ENCODE peak calls at places on chromosomes 13 and 19, in five cellular contexts. One of them, this sample, is unnamed.
A peak's percentile ranks its signal among the peaks of the same experiment; 100 is the strongest.

GRCh38 chr13:101691326-101691725 is 238.9 kb downstream of the ITGBL1 start:
- DNase-seq in adrenal gland: no peak
- DNase-seq in uterus: no peak
- DNase-seq in vagina: no peak
- DNase-seq in stomach: no peak
- DNase-seq in this sample: no peak

GRCh38 chr19:47805313-47805712 is 962 bp upstream of the TPRX1 start:
- DNase-seq in adrenal gland: no peak
- DNase-seq in vagina: no peak
- DNase-seq in stomach: no peak
- DNase-seq in uterus: no peak
- DNase-seq in this sample: no peak

GRCh38 chr13:77384999-77385398 is 58.1 kb upstream of the MYCBP2 start:
- DNase-seq in vagina: no peak
- DNase-seq in uterus: no peak
- DNase-seq in stomach: no peak
- DNase-seq in adrenal gland: no peak
- DNase-seq in this sample: no peak

GRCh38 chr19:29841559-29842367 is 30.0 kb downstream of the CCNE1 start:
- DNase-seq in stomach: no peak
- DNase-seq in uterus: no peak
- DNase-seq in vagina: no peak
- DNase-seq in adrenal gland: no peak
- DNase-seq in this sample: no peak

GRCh38 chr13:95355491-95355890 is 54.2 kb upstream of the ABCC4 start:
- DNase-seq in vagina: no peak
- DNase-seq in uterus: no peak
- DNase-seq in adrenal gland: no peak
- DNase-seq in stomach: no peak
- DNase-seq in this sample: no peak

GRCh38 chr19:45815501-45816216 is 551 bp upstream of the RSPH6A start:
- DNase-seq in uterus: no peak
- DNase-seq in adrenal gland: no peak
- DNase-seq in stomach: no peak
- DNase-seq in vagina: no peak
- DNase-seq in this sample: no peak

GRCh38 chr19:38684078-38684861 is 36.8 kb downstream of the ACTN4 start:
- DNase-seq in stomach: peak; percentile 64
- DNase-seq in adrenal gland: peak; percentile 75
- DNase-seq in uterus: peak; percentile 88
- DNase-seq in vagina: no peak
- DNase-seq in this sample: peak; percentile 91

GRCh38 chr13:52348081-52348480 is 57.9 kb downstream of the THSD1 start:
- DNase-seq in stomach: no peak
- DNase-seq in adrenal gland: no peak
- DNase-seq in uterus: no peak
- DNase-seq in vagina: no peak
- DNase-seq in this sample: no peak

GRCh38 chr13:99376132-99376531 is 68.9 kb upstream of the GPR183 start:
- DNase-seq in stomach: no peak
- DNase-seq in adrenal gland: no peak
- DNase-seq in vagina: peak; percentile 94
- DNase-seq in uterus: no peak
- DNase-seq in this sample: peak; percentile 88

GRCh38 chr19:1237754-1238372 is at the start of gene CBARP:
- DNase-seq in uterus: peak; percentile 44
- DNase-seq in stomach: no peak
- DNase-seq in adrenal gland: peak; percentile 67
- DNase-seq in vagina: no peak
- DNase-seq in this sample: no peak

GRCh38 chr13:98436379-98436909 is 140.5 kb downstream of the STK24 start:
- DNase-seq in adrenal gland: no peak
- DNase-seq in vagina: no peak
- DNase-seq in uterus: no peak
- DNase-seq in stomach: no peak
- DNase-seq in this sample: no peak

GRCh38 chr13:71866173-71867091 is 572 bp downstream of the DACH1 start:
- DNase-seq in vagina: no peak
- DNase-seq in stomach: peak; percentile 31
- DNase-seq in adrenal gland: peak; percentile 34
- DNase-seq in uterus: peak; percentile 12
- DNase-seq in this sample: peak; percentile 74

GRCh38 chr13:20190481-20191310 is 2.0 kb downstream of the GJB2 start:
- DNase-seq in adrenal gland: no peak
- DNase-seq in uterus: no peak
- DNase-seq in stomach: no peak
- DNase-seq in vagina: no peak
- DNase-seq in this sample: no peak

GRCh38 chr19:38888876-38889275 is 10.5 kb downstream of the SIRT2 start:
- DNase-seq in adrenal gland: no peak
- DNase-seq in vagina: no peak
- DNase-seq in uterus: no peak
- DNase-seq in stomach: no peak
- DNase-seq in this sample: no peak

GRCh38 chr13:48600374-48601364 is 53.1 kb upstream of the CYSLTR2 start:
- DNase-seq in adrenal gland: peak; percentile 14
- DNase-seq in uterus: no peak
- DNase-seq in stomach: no peak
- DNase-seq in vagina: no peak
- DNase-seq in this sample: no peak

GRCh38 chr19:327291-328024 is 17.1 kb downstream of the MIER2 start:
- DNase-seq in stomach: no peak
- DNase-seq in uterus: no peak
- DNase-seq in vagina: no peak
- DNase-seq in adrenal gland: no peak
- DNase-seq in this sample: no peak

GRCh38 chr19:41588497-41589209 is 12.7 kb downstream of the CEACAM21 start:
- DNase-seq in uterus: no peak
- DNase-seq in stomach: no peak
- DNase-seq in vagina: peak; percentile 52
- DNase-seq in adrenal gland: no peak
- DNase-seq in this sample: no peak

GRCh38 chr19:494171-495046 is 1.9 kb upstream of the MADCAM1 start:
- DNase-seq in vagina: no peak
- DNase-seq in uterus: no peak
- DNase-seq in stomach: no peak
- DNase-seq in adrenal gland: no peak
- DNase-seq in this sample: no peak

GRCh38 chr19:535017-535835 is 3.7 kb downstream of the CDC34 start:
- DNase-seq in uterus: no peak
- DNase-seq in vagina: no peak
- DNase-seq in adrenal gland: peak; percentile 27
- DNase-seq in stomach: no peak
- DNase-seq in this sample: no peak

GRCh38 chr13:39037410-39037879 is 444 bp downstream of the PROSER1 start:
- DNase-seq in adrenal gland: no peak
- DNase-seq in uterus: no peak
- DNase-seq in vagina: no peak
- DNase-seq in stomach: no peak
- DNase-seq in this sample: no peak

GRCh38 chr19:288911-289310 is 2.3 kb downstream of the PLPP2 start:
- DNase-seq in vagina: no peak
- DNase-seq in uterus: no peak
- DNase-seq in stomach: peak; percentile 25
- DNase-seq in adrenal gland: no peak
- DNase-seq in this sample: peak; percentile 56

GRCh38 chr13:24218977-24219376 is 58.5 kb downstream of the SPATA13 start:
- DNase-seq in uterus: no peak
- DNase-seq in stomach: no peak
- DNase-seq in vagina: no peak
- DNase-seq in adrenal gland: no peak
- DNase-seq in this sample: no peak

GRCh38 chr19:21767065-21767800 is at the start of gene ZNF100:
- DNase-seq in uterus: peak; percentile 91
- DNase-seq in vagina: no peak
- DNase-seq in adrenal gland: peak; percentile 88
- DNase-seq in stomach: peak; percentile 94
- DNase-seq in this sample: peak; percentile 89
- TF ChIP-seq POLR2A in uterus: peak; percentile 40
- TF ChIP-seq POLR2A in vagina: peak; percentile 40
- TF ChIP-seq POLR2A in adrenal gland: peak; percentile 13
- TF ChIP-seq POLR2A in stomach: no peak
- TF ChIP-seq POLR2A in this sample: peak; percentile 50

DNA sequence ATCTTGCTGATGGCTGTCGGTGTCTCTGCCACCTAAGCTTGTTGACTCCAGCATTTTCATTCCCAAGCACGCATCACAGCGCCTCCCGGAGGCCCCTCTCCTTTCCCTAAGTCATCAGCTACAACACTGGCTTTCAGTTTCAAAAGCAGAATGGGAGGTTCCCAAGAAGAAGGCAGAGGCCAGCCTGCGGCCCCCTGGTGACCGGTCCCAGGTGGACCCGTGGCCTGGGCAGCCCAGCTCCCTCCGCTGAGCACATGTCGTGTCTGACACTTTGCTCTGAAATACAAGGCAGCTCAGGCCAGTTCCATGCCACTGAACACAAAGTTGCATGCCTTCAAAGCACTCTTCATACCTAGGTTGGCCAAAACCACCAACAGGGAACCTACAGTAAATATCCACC is 8.5 kb downstream of the MLLT1 start:
- DNase-seq in adrenal gland: no peak
- DNase-seq in uterus: no peak
- DNase-seq in stomach: no peak
- DNase-seq in vagina: no peak
- DNase-seq in this sample: no peak
- TF ChIP-seq CTCF in adrenal gland: no peak
- TF ChIP-seq CTCF in uterus: peak; percentile 16
- TF ChIP-seq CTCF in stomach: no peak
- TF ChIP-seq CTCF in vagina: no peak
- TF ChIP-seq CTCF in this sample: no peak

GRCh38 chr19:57613941-57614743 is at the start of gene ZNF134:
- DNase-seq in vagina: no peak
- DNase-seq in adrenal gland: peak; percentile 90
- DNase-seq in uterus: peak; percentile 83
- DNase-seq in stomach: peak; percentile 93
- DNase-seq in this sample: peak; percentile 91
- TF ChIP-seq POLR2A in vagina: no peak
- TF ChIP-seq POLR2A in adrenal gland: no peak
- TF ChIP-seq POLR2A in uterus: no peak
- TF ChIP-seq POLR2A in stomach: no peak
- TF ChIP-seq POLR2A in this sample: no peak

DNA sequence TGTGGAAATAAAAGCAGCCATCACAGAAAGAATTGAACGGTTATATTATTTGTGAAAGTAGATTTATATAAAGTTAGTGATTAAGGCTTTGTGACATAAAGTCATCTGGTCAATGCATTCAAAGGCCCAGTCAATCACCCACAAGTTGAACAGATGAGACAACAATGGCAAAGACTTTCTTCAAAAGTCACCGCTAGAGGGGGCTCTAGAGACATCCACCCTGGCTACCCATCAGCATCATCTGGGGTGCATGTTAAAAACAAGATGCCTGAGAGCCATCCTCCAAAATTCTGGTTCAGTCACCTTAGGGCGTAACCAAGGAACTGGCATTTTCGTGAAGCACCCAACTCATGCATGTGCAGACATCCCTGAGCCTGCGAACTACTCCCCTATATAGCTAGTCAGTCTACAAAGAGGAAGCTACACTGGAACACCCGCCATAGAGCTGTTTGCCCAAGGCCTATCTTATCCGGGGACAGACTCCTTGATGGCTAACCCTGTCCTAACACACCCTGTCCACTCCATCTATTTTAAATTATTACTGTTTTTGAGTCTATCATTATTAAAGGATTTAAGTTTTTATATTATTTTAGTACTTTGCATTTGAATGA is 970.5 kb downstream of the UQCRFS1 start:
- DNase-seq in uterus: no peak
- DNase-seq in adrenal gland: peak; percentile 16
- DNase-seq in vagina: no peak
- DNase-seq in stomach: no peak
- DNase-seq in this sample: no peak
- TF ChIP-seq CTCF in uterus: peak; percentile 16
- TF ChIP-seq CTCF in adrenal gland: peak; percentile 45
- TF ChIP-seq CTCF in vagina: no peak
- TF ChIP-seq CTCF in stomach: no peak
- TF ChIP-seq CTCF in this sample: no peak

GRCh38 chr13:44142540-44142867 is 231.1 kb upstream of the SERP2 start:
- DNase-seq in uterus: peak; percentile 35
- DNase-seq in vagina: no peak
- DNase-seq in adrenal gland: no peak
- DNase-seq in stomach: no peak
- DNase-seq in this sample: no peak

GRCh38 chr13:44142911-44143665 is 230.5 kb upstream of the SERP2 start:
- DNase-seq in uterus: no peak
- DNase-seq in adrenal gland: no peak
- DNase-seq in stomach: no peak
- DNase-seq in vagina: no peak
- DNase-seq in this sample: no peak

GRCh38 chr13:44140146-44140545 is 233.5 kb upstream of the SERP2 start:
- DNase-seq in stomach: peak; percentile 62
- DNase-seq in uterus: no peak
- DNase-seq in vagina: no peak
- DNase-seq in adrenal gland: no peak
- DNase-seq in this sample: peak; percentile 60

GRCh38 chr13:44141213-44141724 is 232.4 kb upstream of the SERP2 start:
- DNase-seq in vagina: no peak
- DNase-seq in adrenal gland: no peak
- DNase-seq in stomach: no peak
- DNase-seq in uterus: no peak
- DNase-seq in this sample: no peak

DNA sequence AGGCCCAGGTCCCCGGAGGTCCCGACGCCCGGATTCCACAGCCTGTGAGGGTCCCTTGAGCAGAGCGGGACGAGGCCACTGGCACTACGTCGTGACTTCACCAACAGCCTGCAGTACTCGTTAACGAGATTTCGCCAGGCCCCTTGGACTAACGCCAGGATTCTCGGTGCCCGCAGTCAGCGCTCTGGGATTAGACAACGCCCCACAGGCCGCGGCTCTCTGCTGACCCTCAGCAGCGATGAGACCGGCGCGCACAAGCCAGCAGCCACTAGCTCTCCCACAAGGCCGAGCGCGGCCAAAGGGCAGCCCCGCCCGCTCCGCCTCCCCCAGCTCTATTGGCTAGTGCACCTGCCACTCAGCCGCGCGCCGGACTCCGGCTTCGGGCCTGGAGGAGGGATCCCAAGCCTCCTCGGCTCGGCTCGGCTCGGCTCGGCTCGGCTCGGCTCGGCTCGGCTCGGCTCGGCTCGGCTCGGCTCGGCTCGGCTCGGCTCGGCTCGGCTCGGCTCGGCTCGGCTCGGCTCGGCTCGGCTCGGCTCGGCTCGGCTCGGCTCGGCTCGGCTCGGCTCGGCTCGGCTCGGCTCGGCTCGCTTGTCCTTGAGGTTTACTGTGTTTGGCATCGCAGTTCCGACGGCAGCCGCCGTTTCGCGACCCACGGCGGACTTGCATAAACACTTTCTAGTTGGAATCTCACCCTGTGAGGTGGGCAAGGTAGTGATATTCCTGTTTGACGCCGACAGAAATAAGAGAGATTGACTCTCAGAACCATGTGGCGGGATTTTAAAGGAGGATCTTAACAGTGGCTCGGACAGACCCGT is 231.7 kb upstream of the SERP2 start:
- DNase-seq in uterus: peak; percentile 96
- DNase-seq in vagina: peak; percentile 98
- DNase-seq in adrenal gland: peak; percentile 99
- DNase-seq in stomach: peak; percentile 99
- DNase-seq in this sample: peak; percentile 98
- TF ChIP-seq POLR2A in uterus: peak; percentile 96
- TF ChIP-seq POLR2A in vagina: peak; percentile 96
- TF ChIP-seq POLR2A in adrenal gland: peak; percentile 90
- TF ChIP-seq POLR2A in stomach: peak; percentile 60
- TF ChIP-seq POLR2A in this sample: peak; percentile 75

GRCh38 chr19:7497292-7497691 is 8.5 kb upstream of the PEX11G start:
- DNase-seq in vagina: no peak
- DNase-seq in uterus: no peak
- DNase-seq in stomach: no peak
- DNase-seq in adrenal gland: no peak
- DNase-seq in this sample: no peak
- TF ChIP-seq CTCF in vagina: no peak
- TF ChIP-seq CTCF in uterus: no peak
- TF ChIP-seq CTCF in stomach: peak; percentile 8
- TF ChIP-seq CTCF in adrenal gland: peak; percentile 21
- TF ChIP-seq CTCF in this sample: peak; percentile 7

This sample was measured in Peyer's patch.